ENCODE peak calls at places on chromosomes 12 and 14, in eight cellular contexts. One of them, this sample, is unnamed.

GRCh38 chr14:90698379-90698869 is 117.8 kb downstream of the TTC7B start:
- DNase-seq in body of pancreas: peak
- DNase-seq in HEK293T: no peak
- DNase-seq in NCI-H82: peak
- DNase-seq in GDM1: no peak
- DNase-seq in M059J: peak
- DNase-seq in fibroblast of the conjunctiva: peak
- DNase-seq in SK-MEL-5: no peak
- DNase-seq in this sample: peak

GRCh38 chr12:67692135-67692534 is 43.6 kb downstream of the DYRK2 start:
- DNase-seq in body of pancreas: no peak
- DNase-seq in SK-MEL-5: no peak
- DNase-seq in NCI-H82: no peak
- DNase-seq in fibroblast of the conjunctiva: no peak
- DNase-seq in GDM1: no peak
- DNase-seq in HEK293T: no peak
- DNase-seq in M059J: no peak
- DNase-seq in this sample: no peak

GRCh38 chr14:91955168-91955567 is 7.7 kb upstream of the FBLN5 start:
- DNase-seq in NCI-H82: no peak
- DNase-seq in GDM1: no peak
- DNase-seq in fibroblast of the conjunctiva: no peak
- DNase-seq in body of pancreas: no peak
- DNase-seq in SK-MEL-5: no peak
- DNase-seq in HEK293T: no peak
- DNase-seq in M059J: no peak
- DNase-seq in this sample: no peak

GRCh38 chr12:48882325-48882687 is 16.6 kb upstream of the RND1 start:
- DNase-seq in fibroblast of the conjunctiva: no peak
- DNase-seq in GDM1: no peak
- DNase-seq in M059J: no peak
- DNase-seq in HEK293T: no peak
- DNase-seq in body of pancreas: no peak
- DNase-seq in SK-MEL-5: no peak
- DNase-seq in NCI-H82: no peak
- DNase-seq in this sample: no peak

GRCh38 chr12:32331133-32331532 is 68.2 kb upstream of the FGD4 start:
- DNase-seq in GDM1: no peak
- DNase-seq in fibroblast of the conjunctiva: no peak
- DNase-seq in HEK293T: no peak
- DNase-seq in body of pancreas: no peak
- DNase-seq in SK-MEL-5: no peak
- DNase-seq in M059J: peak
- DNase-seq in NCI-H82: no peak
- DNase-seq in this sample: no peak

GRCh38 chr12:9902539-9903228 is 21.4 kb downstream of the KLRF2 start:
- DNase-seq in M059J: no peak
- DNase-seq in GDM1: no peak
- DNase-seq in NCI-H82: no peak
- DNase-seq in HEK293T: no peak
- DNase-seq in body of pancreas: no peak
- DNase-seq in fibroblast of the conjunctiva: no peak
- DNase-seq in SK-MEL-5: no peak
- DNase-seq in this sample: no peak

GRCh38 chr14:29805415-29806123 is 122.1 kb downstream of the PRKD1 start:
- DNase-seq in M059J: peak
- DNase-seq in GDM1: no peak
- DNase-seq in HEK293T: peak
- DNase-seq in SK-MEL-5: peak
- DNase-seq in body of pancreas: peak
- DNase-seq in NCI-H82: no peak
- DNase-seq in fibroblast of the conjunctiva: peak
- DNase-seq in this sample: peak

GRCh38 chr14:57732886-57733285 is 133.0 kb downstream of the SLC35F4 start:
- DNase-seq in GDM1: no peak
- DNase-seq in HEK293T: no peak
- DNase-seq in NCI-H82: peak
- DNase-seq in body of pancreas: no peak
- DNase-seq in SK-MEL-5: no peak
- DNase-seq in M059J: peak
- DNase-seq in fibroblast of the conjunctiva: no peak
- DNase-seq in this sample: no peak

GRCh38 chr12:53459097-53459496 is 7.2 kb downstream of the PCBP2 start:
- DNase-seq in SK-MEL-5: no peak
- DNase-seq in NCI-H82: no peak
- DNase-seq in body of pancreas: no peak
- DNase-seq in M059J: no peak
- DNase-seq in fibroblast of the conjunctiva: no peak
- DNase-seq in GDM1: no peak
- DNase-seq in HEK293T: no peak
- DNase-seq in this sample: no peak

GRCh38 chr14:35197015-35197414 is 74.7 kb downstream of the PRORP start:
- DNase-seq in M059J: peak
- DNase-seq in HEK293T: no peak
- DNase-seq in GDM1: no peak
- DNase-seq in SK-MEL-5: no peak
- DNase-seq in fibroblast of the conjunctiva: peak
- DNase-seq in NCI-H82: no peak
- DNase-seq in body of pancreas: no peak
- DNase-seq in this sample: peak

GRCh38 chr12:24820872-24821271 is 128.0 kb downstream of the BCAT1 start:
- DNase-seq in M059J: peak
- DNase-seq in SK-MEL-5: no peak
- DNase-seq in GDM1: no peak
- DNase-seq in NCI-H82: peak
- DNase-seq in HEK293T: no peak
- DNase-seq in fibroblast of the conjunctiva: no peak
- DNase-seq in body of pancreas: no peak
- DNase-seq in this sample: peak

GRCh38 chr12:116954700-116955381 is 44.1 kb downstream of the FBXW8 start:
- DNase-seq in body of pancreas: peak
- DNase-seq in HEK293T: no peak
- DNase-seq in GDM1: no peak
- DNase-seq in M059J: no peak
- DNase-seq in SK-MEL-5: no peak
- DNase-seq in NCI-H82: no peak
- DNase-seq in fibroblast of the conjunctiva: no peak
- DNase-seq in this sample: no peak